ENCODE peak calls at places on chromosomes 13 and 19, in four cellular contexts. H is A549, G is aorta, E is SK-N-MC. V is an unnamed sample.

GRCh38 chr13:79353698-79354097 is 52.4 kb downstream of the RBM26 start:
- DNase-seq in H (no peak), G (no peak), E (no peak), V (peak)

GRCh38 chr13:37701306-37701705 is 102.7 kb upstream of the POSTN start:
- DNase-seq in H (no peak), G (no peak), E (no peak), V (peak)

GRCh38 chr19:35000647-35001501 is 751 bp downstream of the GRAMD1A start:
- DNase-seq in H (peak), G (no peak), E (no peak), V (peak)

GRCh38 chr13:33119886-33120543 is 103.8 kb downstream of the KL start:
- DNase-seq in H (peak), G (no peak), E (no peak), V (no peak)

GRCh38 chr19:14116918-14117578 is 514 bp downstream of the PRKACA start:
- DNase-seq in H (no peak), G (peak), E (no peak), V (no peak)

GRCh38 chr13:52162279-52163101 is 3.1 kb upstream of the NEK3 start:
- DNase-seq in H (no peak), G (no peak), E (no peak), V (peak)

GRCh38 chr13:46530084-46530935 is 22.7 kb upstream of the LRCH1 start:
- DNase-seq in H (no peak), G (no peak), E (no peak), V (peak)

GRCh38 chr19:33818426-33818825 is 21.8 kb downstream of the KCTD15 start:
- DNase-seq in H (no peak), G (peak), E (no peak), V (no peak)

GRCh38 chr19:33395561-33396550 is 22.3 kb downstream of the CEBPG start:
- DNase-seq in H (no peak), G (peak), E (no peak), V (peak)

GRCh38 chr19:11251217-11251616 is 11.1 kb downstream of the DOCK6 start:
- DNase-seq in H (no peak), G (no peak), E (no peak), V (no peak)

GRCh38 chr13:51360489-51360888 is 21.0 kb downstream of the SERPINE3 start:
- DNase-seq in H (no peak), G (no peak), E (no peak), V (no peak)

GRCh38 chr13:42211704-42212103 is 60.2 kb upstream of the AKAP11 start:
- DNase-seq in H (no peak), G (no peak), E (no peak), V (peak)

GRCh38 chr13:34458756-34459462 is 483.2 kb upstream of the NBEA start:
- DNase-seq in H (no peak), G (no peak), E (no peak), V (no peak)

GRCh38 chr13:113245858-113246791 is 36.7 kb downstream of the CUL4A start:
- DNase-seq in H (no peak), G (no peak), E (no peak), V (peak)

GRCh38 chr19:13163609-13164364 is 13.6 kb downstream of the IER2 start:
- DNase-seq in H (no peak), G (peak), E (no peak), V (peak)

GRCh38 chr13:36432106-36432544 is at the start of gene CCNA1:
- DNase-seq in H (no peak), G (peak), E (no peak), V (peak)

GRCh38 chr13:40682449-40683240 is 16.2 kb upstream of the FOXO1 start:
- DNase-seq in H (no peak), G (no peak), E (no peak), V (peak)

GRCh38 chr13:24365191-24365590 is 55.8 kb downstream of the C1QTNF9 start:
- DNase-seq in H (no peak), G (no peak), E (no peak), V (no peak)

GRCh38 chr13:29702912-29703351 is 107.4 kb upstream of the SLC7A1 start:
- DNase-seq in H (no peak), G (peak), E (no peak), V (peak)

GRCh38 chr13:75458696-75459422 is 23.1 kb downstream of the TBC1D4 start:
- DNase-seq in H (no peak), G (no peak), E (no peak), V (no peak)

GRCh38 chr19:35446194-35446593 is 1.9 kb upstream of the FFAR2 start:
- DNase-seq in H (no peak), G (no peak), E (no peak), V (no peak)

GRCh38 chr13:113820813-113821651 is 42.8 kb downstream of the GAS6 start:
- DNase-seq in H (peak), G (peak), E (no peak), V (peak)

GRCh38 chr13:97235549-97236206 is 13.5 kb downstream of the MBNL2 start:
- DNase-seq in H (no peak), G (no peak), E (no peak), V (no peak)
- H3K27ac ChIP-seq in H (no peak), G (no peak), E (no peak), V (no peak)

GRCh38 chr19:58275564-58275963 is 3.2 kb upstream of the ZNF8 start:
- DNase-seq in H (no peak), G (no peak), E (no peak), V (no peak)
- H3K27ac ChIP-seq in H (no peak), G (no peak), E (no peak), V (no peak)

GRCh38 chr13:31846182-31846938 is 107.0 kb downstream of the RXFP2 start:
- DNase-seq in H (peak), G (peak), E (no peak), V (peak)
- H3K27ac ChIP-seq in H (peak), G (peak), E (no peak), V (no peak)

DNA sequence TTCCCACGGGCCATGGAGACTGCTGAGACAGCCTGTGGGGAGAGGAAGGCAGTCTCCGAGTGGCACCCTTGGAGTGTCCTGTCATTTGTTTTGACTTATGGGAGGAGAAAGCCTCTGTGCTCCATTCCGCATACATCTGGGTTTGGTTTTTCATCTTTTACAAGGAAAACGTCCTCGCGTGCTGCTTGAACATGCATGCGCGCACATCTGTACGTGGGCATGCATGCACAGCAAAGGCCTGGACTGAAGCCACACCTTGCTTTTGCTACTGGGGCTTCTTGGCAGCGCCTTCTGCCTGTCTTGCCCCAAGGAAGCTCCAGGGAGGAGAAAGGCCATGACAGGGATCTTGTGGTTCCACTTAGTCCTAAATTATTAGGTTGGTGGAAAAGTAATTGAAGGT is 44.0 kb downstream of the SUGP2 start:
- DNase-seq in H (no peak), G (no peak), E (no peak), V (no peak)
- H3K27ac ChIP-seq in H (no peak), G (no peak), E (no peak), V (no peak)

DNA sequence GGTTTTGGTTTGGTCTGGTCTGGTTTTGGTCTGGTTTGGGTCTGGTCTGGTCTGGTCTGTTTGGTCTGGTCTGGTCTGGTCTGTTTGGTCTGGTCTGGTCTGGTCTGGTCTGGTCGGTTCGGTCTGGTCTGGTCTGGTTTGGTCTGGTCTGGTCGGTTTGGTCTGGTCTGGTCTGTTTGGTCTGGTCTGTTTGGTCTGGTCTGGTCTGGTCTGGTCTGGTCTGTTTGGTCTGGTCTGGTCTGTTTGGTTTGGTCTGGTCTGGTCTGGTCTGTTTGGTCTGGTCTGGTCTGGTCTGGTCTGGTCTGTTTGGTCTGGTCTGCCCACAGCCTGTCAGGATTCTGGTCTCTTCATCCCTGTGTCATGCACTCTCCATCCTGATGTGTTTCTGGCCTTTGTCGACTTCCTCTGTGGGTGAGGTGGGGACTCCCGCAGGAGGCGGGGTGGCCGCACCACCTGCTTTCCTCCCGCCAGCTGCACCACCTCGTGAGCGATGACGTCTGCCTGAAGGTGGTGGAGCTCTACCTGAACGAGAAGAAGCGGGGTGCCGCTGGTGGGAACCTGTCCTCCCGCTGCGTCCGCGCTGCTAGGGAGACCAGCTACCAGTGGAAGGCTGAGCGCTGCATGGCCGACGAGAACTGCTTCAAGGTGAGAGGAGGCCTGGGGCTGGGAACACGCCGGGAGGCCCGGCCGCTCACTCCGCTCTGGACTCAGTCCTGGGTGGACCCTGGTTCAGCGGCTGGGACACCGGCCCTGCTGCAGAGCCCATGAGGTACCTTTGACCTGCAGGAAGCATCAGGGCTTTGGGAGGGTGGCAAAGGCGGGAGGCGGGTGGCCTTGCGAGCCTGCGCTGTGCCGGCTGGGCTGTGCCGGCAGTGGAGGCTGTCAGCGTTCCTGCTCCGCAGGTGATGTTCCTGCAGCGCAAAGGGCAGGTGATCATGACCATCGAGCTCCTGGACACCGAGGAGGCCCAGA is 12.9 kb upstream of the F2RL3 start:
- DNase-seq in H (no peak), G (no peak), E (no peak), V (no peak)
- H3K27ac ChIP-seq in H (no peak), G (no peak), E (no peak), V (no peak)

GRCh38 chr19:48720251-48720612 is 707 bp upstream of the MAMSTR start:
- DNase-seq in H (no peak), G (no peak), E (no peak), V (no peak)
- H3K27ac ChIP-seq in H (peak), G (peak), E (peak), V (peak)

GRCh38 chr19:46951236-46951986 is 68.2 kb upstream of the NPAS1 start:
- DNase-seq in H (peak), G (no peak), E (no peak), V (peak)
- H3K27ac ChIP-seq in H (peak), G (no peak), E (no peak), V (no peak)

GRCh38 chr13:27276188-27276587 is 5.6 kb downstream of the RASL11A start:
- DNase-seq in H (no peak), G (no peak), E (no peak), V (no peak)
- H3K27ac ChIP-seq in H (no peak), G (no peak), E (no peak), V (no peak)